ENCODE peak calls at places on chromosomes 2 and 18, in ten cellular contexts. H is Calu3; N is HAP-1; S is PC-9; U is mesothelial cell of epicardium; R is fibroblast of the conjunctiva; P is activated CD4-positive, alpha-beta T cell treated with anti-CD3 and anti-CD28 coated beads, Interleukin-2, amount 10 ng/mL, durations not matched to agents 7 days and 5 days; L is EL; J is NCI-H2081; B is HT-29. G is an unnamed sample.

GRCh38 chr2:112793449-112793978 is 9.2 kb upstream of the IL1A start:
- DNase-seq in B (no peak), R (no peak), N (no peak), L (peak), S (peak), P (no peak), U (no peak), J (no peak), H (no peak), G (no peak)

GRCh38 chr2:206250041-206250897 is 24.2 kb upstream of the ZDBF2 start:
- DNase-seq in R (no peak), L (peak), B (no peak), N (no peak), S (no peak), P (peak), J (no peak), H (peak), U (no peak), G (no peak)

GRCh38 chr18:36410346-36410745 is 112.8 kb downstream of the FHOD3 start:
- DNase-seq in B (no peak), R (no peak), P (no peak), U (no peak), S (no peak), H (no peak), J (no peak), N (no peak), L (no peak), G (no peak)

GRCh38 chr2:224350703-224351102 is 51.2 kb downstream of the FAM124B start:
- DNase-seq in U (no peak), H (no peak), L (no peak), S (no peak), R (no peak), P (no peak), J (no peak), B (no peak), N (no peak), G (no peak)

GRCh38 chr18:76643199-76643598 is 148.2 kb upstream of the ZNF516 start:
- DNase-seq in U (no peak), N (no peak), P (no peak), S (no peak), L (no peak), B (no peak), J (no peak), R (no peak), H (no peak), G (no peak)

GRCh38 chr2:71332413-71332866 is 858 bp downstream of the ZNF638 start:
- DNase-seq in P (no peak), B (peak), S (no peak), L (no peak), J (peak), R (no peak), U (no peak), N (no peak), H (no peak), G (no peak)

GRCh38 chr2:121776361-121776760 is 20.9 kb downstream of the TSN start:
- DNase-seq in R (no peak), S (no peak), B (no peak), P (no peak), J (no peak), N (no peak), L (no peak), H (no peak), U (no peak), G (no peak)

GRCh38 chr2:43123981-43124666 is 102.3 kb downstream of the ZFP36L2 start:
- DNase-seq in H (no peak), U (no peak), N (no peak), B (no peak), J (no peak), P (no peak), S (no peak), L (no peak), R (no peak), G (no peak)